ENCODE peak calls at places on chromosomes 11 and 22, in six cellular contexts. V is right lobe of liver; L is tibial artery; G is activated CD4-positive, alpha-beta T cell treated with anti-CD3 and anti-CD28 coated beads for 24 hours; N is HCT116; A is cardiac fibroblast. U is an unnamed sample.
A peak's percentile ranks its signal among the peaks of the same experiment; 100 is the strongest.

GRCh38 chr11:46003647-46004046 is 81.2 kb downstream of the LARGE2 start:
- DNase-seq in V (no peak), L (no peak), G (no peak), N (no peak), A (peak; percentile 65), U (peak; percentile 6)

GRCh38 chr22:31046591-31047226 is 34.4 kb upstream of the SMTN start:
- DNase-seq in V (peak; percentile 75), L (peak; percentile 77), G (no peak), N (no peak), A (peak; percentile 70), U (no peak)

GRCh38 chr22:28009272-28009827 is 90.3 kb upstream of the PITPNB start:
- DNase-seq in V (peak; percentile 74), L (peak; percentile 80), G (peak; percentile 69), N (peak; percentile 49), A (peak; percentile 84), U (peak; percentile 54)

GRCh38 chr11:20164152-20164551 is 3.9 kb upstream of the DBX1 start:
- DNase-seq in V (no peak), L (no peak), G (no peak), N (no peak), A (no peak), U (no peak)

GRCh38 chr11:83292709-83293435 is 6.7 kb upstream of the CCDC90B start:
- DNase-seq in V (no peak), L (no peak), G (peak; percentile 33), N (peak; percentile 39), A (peak; percentile 87), U (peak; percentile 50)

GRCh38 chr22:20571531-20572007 is 64.2 kb downstream of the MED15 start:
- DNase-seq in V (peak; percentile 57), L (no peak), G (peak; percentile 46), N (no peak), A (peak; percentile 53), U (no peak)

GRCh38 chr22:50027639-50028537 is 15.3 kb upstream of the IL17REL start:
- DNase-seq in V (no peak), L (peak; percentile 60), G (peak; percentile 47), N (no peak), A (no peak), U (peak; percentile 65)

GRCh38 chr11:132911186-132911585 is 621.1 kb downstream of the OPCML start:
- DNase-seq in V (no peak), L (no peak), G (no peak), N (no peak), A (peak; percentile 38), U (peak; percentile 58)

GRCh38 chr11:66967670-66968425 is 7.3 kb upstream of the C11orf86 start:
- DNase-seq in V (no peak), L (no peak), G (no peak), N (no peak), A (peak; percentile 94), U (peak; percentile 78)

GRCh38 chr22:42330170-42330569 is 59.7 kb upstream of the TCF20 start:
- DNase-seq in V (no peak), L (no peak), G (no peak), N (no peak), A (no peak), U (no peak)

GRCh38 chr22:35615156-35615555 is 2.0 kb downstream of the MB start:
- DNase-seq in V (no peak), L (no peak), G (no peak), N (no peak), A (no peak), U (no peak)

GRCh38 chr11:79437981-79438630 is 2.7 kb downstream of the TENM4 start:
- DNase-seq in V (no peak), L (peak; percentile 73), G (no peak), N (no peak), A (peak; percentile 72), U (peak; percentile 81)

GRCh38 chr22:27556371-27556770 is 245.2 kb downstream of the MN1 start:
- DNase-seq in V (no peak), L (no peak), G (no peak), N (no peak), A (no peak), U (no peak)

GRCh38 chr11:126363706-126364245 is 8.3 kb downstream of the ST3GAL4 start:
- DNase-seq in V (peak; percentile 47), L (peak; percentile 59), G (no peak), N (no peak), A (no peak), U (no peak)

GRCh38 chr11:78074756-78075155 is 4.9 kb downstream of the NDUFC2 start:
- DNase-seq in V (no peak), L (no peak), G (no peak), N (no peak), A (no peak), U (no peak)

GRCh38 chr11:118401880-118402590 is 629 bp downstream of the ATP5MG start:
- DNase-seq in V (no peak), L (no peak), G (no peak), N (no peak), A (peak; percentile 90), U (peak; percentile 63)

GRCh38 chr22:44486538-44486937 is 11.5 kb downstream of the RTL6 start:
- DNase-seq in V (no peak), L (no peak), G (no peak), N (no peak), A (no peak), U (no peak)

GRCh38 chr11:43830928-43831440 is 49.6 kb upstream of the ALKBH3 start:
- DNase-seq in V (no peak), L (no peak), G (peak; percentile 41), N (peak; percentile 98), A (peak; percentile 99), U (peak; percentile 100)

GRCh38 chr11:71263391-71263790 is 11.0 kb upstream of the SHANK2 start:
- DNase-seq in V (no peak), L (no peak), G (no peak), N (no peak), A (no peak), U (no peak)

GRCh38 chr11:112968988-112969714 is 7.9 kb downstream of the NCAM1 start:
- DNase-seq in V (no peak), L (no peak), G (no peak), N (no peak), A (no peak), U (no peak)

GRCh38 chr11:128409476-128409875 is 177.9 kb downstream of the ETS1 start:
- DNase-seq in V (no peak), L (no peak), G (no peak), N (no peak), A (peak; percentile 92), U (peak; percentile 87)

GRCh38 chr22:48857202-48857805 is 970.4 kb downstream of the BRD1 start:
- DNase-seq in V (no peak), L (no peak), G (no peak), N (no peak), A (no peak), U (no peak)

GRCh38 chr11:45423036-45423435 is 136.9 kb upstream of the SYT13 start:
- DNase-seq in V (no peak), L (peak; percentile 82), G (no peak), N (no peak), A (no peak), U (no peak)

GRCh38 chr11:59176330-59176729 is 4.4 kb downstream of the DTX4 start:
- DNase-seq in V (no peak), L (no peak), G (no peak), N (no peak), A (no peak), U (no peak)